ENCODE peak calls at places on chromosomes 6 and 20, in ten cellular contexts. J is T-helper 1 cell; Q is H4; C is ascending aorta; X is LoVo; T is T-cell; U is activated T-cell treated with anti-CD3 and anti-CD28 coated beads, Interleukin-2, amount 50 U/mL, for 72 hours; D is lower leg skin; W is EL; E is brain microvascular endothelial cell. O is an unnamed sample.

GRCh38 chr20:59645761-59646171 is 41.4 kb downstream of the PHACTR3 start:
- DNase-seq in E (no peak), X (no peak), U (no peak), Q (no peak), W (no peak), D (peak), C (no peak), T (no peak), J (no peak), O (peak)

GRCh38 chr6:122452509-122452908 is 19.1 kb downstream of the SERINC1 start:
- DNase-seq in D (no peak), W (no peak), C (no peak), J (no peak), T (no peak), Q (no peak), U (no peak), E (no peak), X (no peak), O (no peak)

GRCh38 chr6:116083052-116083451 is 17.6 kb upstream of the NT5DC1 start:
- DNase-seq in Q (no peak), E (no peak), T (no peak), X (no peak), D (no peak), W (no peak), C (no peak), J (no peak), U (no peak), O (no peak)

GRCh38 chr6:143099647-143100046 is 39.0 kb downstream of the AIG1 start:
- DNase-seq in W (no peak), C (no peak), T (no peak), J (no peak), X (no peak), Q (peak), E (no peak), U (no peak), D (no peak), O (no peak)

GRCh38 chr6:143471822-143472221 is 21.2 kb downstream of the PEX3 start:
- DNase-seq in W (no peak), Q (no peak), U (no peak), T (no peak), C (no peak), J (no peak), E (no peak), D (no peak), X (no peak), O (no peak)

GRCh38 chr20:19819149-19819548 is 61.1 kb downstream of the RIN2 start:
- DNase-seq in U (no peak), E (no peak), X (no peak), J (no peak), W (no peak), Q (no peak), T (no peak), D (no peak), C (no peak), O (no peak)

GRCh38 chr20:53454675-53455276 is 138.9 kb downstream of the ZNF217 start:
- DNase-seq in J (no peak), D (no peak), W (no peak), Q (no peak), U (no peak), E (no peak), C (no peak), T (no peak), X (no peak), O (no peak)

GRCh38 chr6:130405549-130405948 is 39.7 kb downstream of the TMEM200A start:
- DNase-seq in U (no peak), T (no peak), Q (no peak), D (no peak), W (no peak), C (no peak), X (no peak), J (no peak), E (no peak), O (no peak)

GRCh38 chr20:43220612-43221011 is 30.9 kb upstream of the PTPRT start:
- DNase-seq in C (no peak), J (no peak), D (no peak), E (no peak), X (no peak), U (no peak), T (no peak), Q (no peak), W (peak), O (no peak)

GRCh38 chr6:113997106-113997505 is 26.2 kb upstream of the HDAC2 start:
- DNase-seq in T (no peak), E (peak), W (peak), X (peak), D (no peak), C (no peak), J (no peak), Q (peak), U (no peak), O (no peak)

GRCh38 chr20:51046021-51046985 is 23.4 kb upstream of the KCNG1 start:
- DNase-seq in J (no peak), Q (no peak), U (no peak), D (peak), T (no peak), X (no peak), E (no peak), W (no peak), C (no peak), O (no peak)

GRCh38 chr6:170500955-170501590 is 52.0 kb downstream of the PSMB1 start:
- DNase-seq in X (no peak), J (no peak), U (no peak), D (no peak), Q (no peak), W (no peak), C (no peak), T (no peak), E (no peak), O (peak)

GRCh38 chr6:97449437-97449966 is 166.5 kb upstream of the MMS22L start:
- DNase-seq in C (no peak), J (no peak), W (no peak), D (no peak), X (no peak), E (no peak), U (no peak), T (no peak), Q (no peak), O (no peak)

GRCh38 chr20:22523499-22524392 is 60.6 kb downstream of the FOXA2 start:
- DNase-seq in X (peak), W (no peak), C (no peak), E (no peak), J (no peak), D (no peak), U (no peak), T (no peak), Q (no peak), O (peak)

GRCh38 chr20:63461364-63461763 is 11.1 kb downstream of the KCNQ2 start:
- DNase-seq in J (no peak), C (no peak), E (no peak), T (no peak), U (no peak), X (no peak), Q (no peak), W (no peak), D (no peak), O (no peak)

GRCh38 chr6:39451831-39452230 is 129.3 kb upstream of the KCNK16 start:
- DNase-seq in W (peak), C (no peak), Q (no peak), D (no peak), U (no peak), J (no peak), X (no peak), T (no peak), E (no peak), O (no peak)

GRCh38 chr6:148177589-148178233 is 164.9 kb upstream of the SASH1 start:
- DNase-seq in U (peak), Q (peak), D (peak), E (peak), J (no peak), W (peak), T (no peak), X (peak), C (no peak), O (no peak)

GRCh38 chr6:1111361-1111760 is 200.5 kb upstream of the FOXQ1 start:
- DNase-seq in U (no peak), X (no peak), J (no peak), T (no peak), Q (no peak), W (no peak), E (no peak), D (no peak), C (no peak), O (no peak)

GRCh38 chr6:42255050-42255449 is 37.4 kb upstream of the MRPS10 start:
- DNase-seq in D (no peak), U (no peak), J (no peak), E (no peak), C (no peak), X (no peak), Q (no peak), W (no peak), T (no peak), O (no peak)

GRCh38 chr20:62174021-62174804 is 8.6 kb upstream of the MTG2 start:
- DNase-seq in U (no peak), E (no peak), D (no peak), T (no peak), X (no peak), Q (no peak), C (no peak), W (no peak), J (no peak), O (no peak)

GRCh38 chr20:59006167-59006863 is 739 bp downstream of the CTSZ start:
- DNase-seq in E (no peak), J (no peak), T (no peak), X (peak), W (peak), D (peak), Q (no peak), U (no peak), C (no peak), O (no peak)

GRCh38 chr6:127343753-127344659 is 597 bp upstream of the ECHDC1 start:
- DNase-seq in D (no peak), E (peak), X (peak), Q (peak), J (no peak), C (no peak), T (no peak), W (peak), U (peak), O (no peak)

GRCh38 chr6:46895930-46896329 is 25.8 kb downstream of the ADGRF5 start:
- DNase-seq in C (no peak), X (no peak), W (no peak), T (no peak), Q (no peak), E (no peak), U (no peak), D (no peak), J (no peak), O (no peak)

GRCh38 chr6:113873043-113873667 is 16.0 kb downstream of the MARCKS start:
- DNase-seq in D (no peak), T (no peak), J (no peak), E (no peak), X (peak), U (no peak), W (no peak), C (no peak), Q (no peak), O (no peak)

GRCh38 chr20:46307139-46307998 is 929 bp downstream of the CDH22 start:
- DNase-seq in D (no peak), X (peak), W (peak), T (peak), U (peak), C (no peak), Q (peak), E (no peak), J (peak), O (no peak)

GRCh38 chr6:19988555-19988954 is 151.4 kb downstream of the ID4 start:
- DNase-seq in E (peak), C (no peak), Q (no peak), W (peak), T (no peak), J (no peak), X (peak), D (no peak), U (no peak), O (peak)

GRCh38 chr6:53752856-53753255 is 41.9 kb upstream of the LRRC1 start:
- DNase-seq in E (no peak), W (peak), Q (peak), C (no peak), J (no peak), U (no peak), D (no peak), X (no peak), T (no peak), O (no peak)